ENCODE peak calls at places on chromosomes 5 and 9, in six cellular contexts. P is colonic mucosa, K is endodermal cell, C is K562, S is OCI-LY7, I is foreskin keratinocyte. A is an unnamed sample.

GRCh38 chr9:108521063-108521462 is 334.7 kb downstream of the ACTL7B start:
- DNase-seq in S (no peak), I (peak), C (no peak), K (no peak), P (no peak), A (no peak)

GRCh38 chr5:178230879-178231735 is 1.5 kb downstream of the PHYKPL start:
- DNase-seq in P (no peak), S (no peak), C (no peak), I (no peak), K (no peak), A (no peak)

GRCh38 chr5:10434392-10434791 is 7.3 kb upstream of the ROPN1L start:
- DNase-seq in I (no peak), K (no peak), C (peak), P (no peak), S (no peak), A (no peak)

GRCh38 chr9:113578877-113579269 is 115.3 kb downstream of the RGS3 start:
- DNase-seq in K (no peak), P (peak), I (peak), C (peak), S (peak), A (no peak)

GRCh38 chr9:3441197-3441816 is 84.5 kb downstream of the RFX3 start:
- DNase-seq in K (peak), P (peak), S (peak), I (peak), C (peak), A (peak)

GRCh38 chr5:166957763-166958162 is 1333.7 kb upstream of the WWC1 start:
- DNase-seq in C (no peak), P (no peak), S (no peak), K (no peak), I (no peak), A (no peak)

GRCh38 chr9:123191660-123192059 is 76.7 kb downstream of the STRBP start:
- DNase-seq in I (no peak), K (no peak), C (peak), P (no peak), S (no peak), A (no peak)

GRCh38 chr5:53463909-53464621 is 16.4 kb upstream of the FST start:
- DNase-seq in C (no peak), P (no peak), I (peak), K (no peak), S (no peak), A (no peak)

GRCh38 chr9:105880517-105880916 is 186.2 kb downstream of the TMEM38B start:
- DNase-seq in I (no peak), C (no peak), S (no peak), K (no peak), P (no peak), A (no peak)

GRCh38 chr5:113235884-113236283 is 198.9 kb downstream of the TSSK1B start:
- DNase-seq in P (no peak), K (no peak), C (no peak), S (no peak), I (no peak), A (no peak)

GRCh38 chr5:171483453-171484177 is 64.2 kb downstream of the FGF18 start:
- DNase-seq in C (no peak), K (peak), P (peak), I (no peak), S (no peak), A (no peak)

GRCh38 chr9:115137511-115137910 is 19.6 kb upstream of the TNC start:
- DNase-seq in C (no peak), I (no peak), S (no peak), K (no peak), P (no peak), A (no peak)

GRCh38 chr5:59356813-59357381 is 536.6 kb downstream of the PDE4D start:
- DNase-seq in C (peak), I (no peak), S (no peak), K (peak), P (no peak), A (no peak)

GRCh38 chr5:11642398-11642797 is 261.8 kb downstream of the CTNND2 start:
- DNase-seq in P (no peak), I (no peak), S (no peak), C (no peak), K (no peak), A (no peak)

GRCh38 chr5:154608531-154609011 is 130.5 kb upstream of the HAND1 start:
- DNase-seq in C (no peak), S (no peak), P (no peak), I (no peak), K (peak), A (no peak)

GRCh38 chr5:1445313-1445894 is at the start of gene SLC6A3:
- DNase-seq in I (no peak), K (peak), C (peak), S (no peak), P (peak), A (no peak)

GRCh38 chr9:133679056-133679455 is 42.9 kb downstream of the DBH start:
- DNase-seq in I (no peak), C (no peak), K (no peak), S (no peak), P (no peak), A (no peak)

GRCh38 chr9:21395778-21396717 is 10.8 kb upstream of the IFNA2 start:
- DNase-seq in C (no peak), P (peak), S (peak), I (no peak), K (peak), A (no peak)

GRCh38 chr5:56763711-56764466 is 51.5 kb upstream of the MAP3K1 start:
- DNase-seq in K (no peak), P (no peak), S (peak), C (peak), I (peak), A (no peak)

GRCh38 chr5:59104400-59105117 is 521.7 kb downstream of the RAB3C start:
- DNase-seq in K (no peak), C (no peak), P (no peak), S (no peak), I (no peak), A (no peak)

GRCh38 chr5:73612799-73613198 is 13.2 kb upstream of the ARHGEF28 start:
- DNase-seq in P (no peak), S (no peak), K (no peak), C (no peak), I (no peak), A (no peak)

GRCh38 chr9:79471577-79472543 is 99.9 kb upstream of the TLE4 start:
- DNase-seq in C (no peak), P (peak), S (peak), I (peak), K (no peak), A (no peak)

GRCh38 chr5:147467973-147468508 is 41.8 kb downstream of the DPYSL3 start:
- DNase-seq in P (no peak), I (no peak), S (no peak), K (no peak), C (no peak), A (no peak)

GRCh38 chr5:146137967-146138403 is 32.6 kb upstream of the PLAC8L1 start:
- DNase-seq in S (no peak), I (peak), C (no peak), P (peak), K (no peak), A (no peak)

GRCh38 chr5:65762234-65762633 is 40.2 kb downstream of the NLN start:
- DNase-seq in S (no peak), I (peak), C (no peak), P (no peak), K (no peak), A (no peak)

GRCh38 chr9:5510360-5510931 is at the start of gene PDCD1LG2:
- DNase-seq in P (no peak), C (no peak), S (no peak), I (peak), K (no peak), A (no peak)

GRCh38 chr9:131982683-131983239 is 96.9 kb downstream of the MED27 start:
- DNase-seq in C (no peak), K (no peak), S (no peak), I (no peak), P (no peak), A (no peak)

GRCh38 chr5:50302815-50303490 is 138.1 kb downstream of the EMB start:
- DNase-seq in S (no peak), C (no peak), I (peak), P (no peak), K (no peak), A (peak)

GRCh38 chr9:92328225-92328624 is 2.5 kb downstream of the CENPP start:
- DNase-seq in C (peak), S (peak), I (peak), K (no peak), P (no peak), A (no peak)

GRCh38 chr5:122507581-122507980 is 195.5 kb downstream of the SNCAIP start:
- DNase-seq in C (no peak), K (no peak), P (no peak), S (no peak), I (peak), A (peak)

GRCh38 chr5:130642461-130642860 is 522.6 kb downstream of the HINT1 start:
- DNase-seq in S (no peak), P (no peak), I (peak), C (no peak), K (no peak), A (peak)

GRCh38 chr9:121694582-121694981 is 43.1 kb downstream of the DAB2IP start:
- DNase-seq in P (no peak), C (no peak), S (no peak), K (no peak), I (no peak), A (no peak)

GRCh38 chr9:99457981-99458380 is 235.9 kb downstream of the SEC61B start:
- DNase-seq in K (no peak), P (no peak), I (no peak), C (no peak), S (no peak), A (no peak)

GRCh38 chr9:88820055-88820454 is 171.2 kb upstream of the S1PR3 start:
- DNase-seq in S (no peak), K (no peak), C (peak), I (peak), P (no peak), A (no peak)

GRCh38 chr5:56479126-56479525 is 246.0 kb upstream of the ANKRD55 start:
- DNase-seq in K (no peak), C (no peak), I (no peak), S (peak), P (no peak), A (no peak)

GRCh38 chr5:148957591-148958202 is 105.2 kb downstream of the SH3TC2 start:
- DNase-seq in S (peak), K (peak), I (no peak), C (peak), P (peak), A (no peak)

GRCh38 chr5:10577371-10578291 is 13.8 kb downstream of the ANKRD33B start:
- DNase-seq in K (peak), I (no peak), P (no peak), S (no peak), C (peak), A (no peak)

GRCh38 chr5:81189875-81190467 is 43.2 kb upstream of the CKMT2 start:
- DNase-seq in I (no peak), K (no peak), P (no peak), C (peak), S (no peak), A (no peak)

GRCh38 chr5:176736271-176736965 is 73.9 kb upstream of the UNC5A start:
- DNase-seq in S (no peak), I (no peak), C (no peak), P (no peak), K (peak), A (no peak)

DNA sequence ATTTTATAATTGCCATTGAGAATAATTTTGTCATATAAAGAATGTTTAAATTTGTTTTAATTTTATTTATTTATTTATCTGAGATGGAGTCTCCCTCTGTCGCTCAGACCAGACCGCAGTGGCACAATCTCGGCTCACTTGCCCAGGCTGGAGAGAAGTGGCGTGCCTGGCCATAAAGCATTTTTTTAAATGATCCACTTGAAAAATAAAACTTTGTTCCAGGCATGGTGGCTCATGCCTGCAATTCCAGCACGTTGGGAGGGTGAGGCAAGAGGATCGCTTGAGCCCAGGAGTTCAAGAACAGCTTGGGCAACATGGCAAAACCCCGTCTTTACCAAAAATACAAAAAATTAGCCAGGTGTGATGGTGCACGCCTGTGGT is 2.1 kb upstream of the SIT1 start:
- DNase-seq in P (no peak), K (no peak), S (no peak), I (no peak), C (no peak), A (no peak)
- H3K27ac ChIP-seq in P (peak), K (no peak), S (no peak), I (no peak), C (no peak), A (no peak)

GRCh38 chr9:134691695-134692572 is 50.3 kb downstream of the COL5A1 start:
- DNase-seq in P (no peak), I (no peak), K (no peak), C (no peak), S (no peak), A (no peak)
- H3K27ac ChIP-seq in P (no peak), I (no peak), K (peak), C (no peak), S (no peak), A (no peak)

GRCh38 chr5:35129921-35130485 is 82.3 kb upstream of the AGXT2 start:
- DNase-seq in C (no peak), I (peak), S (no peak), K (no peak), P (peak), A (peak)
- H3K27ac ChIP-seq in C (no peak), I (no peak), S (no peak), K (no peak), P (no peak), A (peak)

DNA sequence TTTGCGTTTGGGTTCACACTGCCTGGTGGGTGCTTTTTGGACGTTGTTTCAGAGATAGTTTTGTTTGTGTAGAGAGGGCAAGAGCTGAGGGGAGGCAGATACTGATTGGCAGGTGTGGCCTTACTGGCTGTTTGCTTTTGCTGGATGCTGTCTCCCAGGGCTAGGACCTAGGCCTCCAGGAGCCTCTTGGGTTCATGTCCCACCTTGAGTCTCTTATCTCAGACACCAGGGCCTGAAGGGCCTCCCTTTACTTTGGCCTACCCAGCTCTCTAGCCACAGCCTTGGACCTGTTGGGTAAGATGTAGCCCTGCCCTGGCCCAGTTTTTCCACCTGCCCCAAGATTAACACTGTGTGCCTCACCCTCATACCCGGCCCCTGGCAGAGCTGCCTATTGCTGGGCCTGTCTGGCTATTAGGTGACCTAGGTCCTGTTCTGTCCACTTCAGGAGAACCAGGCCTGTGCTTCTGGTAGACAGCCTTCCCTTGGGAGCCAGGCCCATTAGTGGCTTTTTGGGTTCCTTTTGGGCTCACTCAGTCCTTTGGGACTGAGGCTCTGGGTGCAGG is 13.4 kb downstream of the PTPA start:
- DNase-seq in K (no peak), P (no peak), I (no peak), S (no peak), C (peak), A (no peak)
- H3K27ac ChIP-seq in K (no peak), P (no peak), I (no peak), S (no peak), C (no peak), A (peak)